ENCODE peak calls at places on chromosome 1, in five cellular contexts. F is fibroblast of the aortic adventitia; E is sciatic nerve; S is uterus; A is stimulated activated CD8-positive, alpha-beta memory T cell treated with anti-CD3 and anti-CD28 coated beads, Interleukin-4, amount 100 ng/mL, for 1 hour. Z is an unnamed sample.
A peak's percentile ranks its signal among the peaks of the same experiment; 100 is the strongest.

GRCh38 chr1:70090146-70090545 is 115.2 kb downstream of the LRRC40 start:
- DNase-seq in F (no peak), E (no peak), S (no peak), A (no peak), Z (no peak)

GRCh38 chr1:181126871-181127587 is 38.5 kb downstream of the IER5 start:
- DNase-seq in F (no peak), E (no peak), S (no peak), A (no peak), Z (no peak)

GRCh38 chr1:80417651-80418050 is 1383.1 kb upstream of the ADGRL2 start:
- DNase-seq in F (peak; percentile 7), E (no peak), S (no peak), A (no peak), Z (no peak)

GRCh38 chr1:210944255-210944654 is 189.7 kb downstream of the KCNH1 start:
- DNase-seq in F (no peak), E (no peak), S (no peak), A (no peak), Z (no peak)

GRCh38 chr1:39116868-39117728 is 87.4 kb upstream of the MACF1 start:
- DNase-seq in F (peak; percentile 65), E (no peak), S (no peak), A (no peak), Z (no peak)

GRCh38 chr1:160078392-160079195 is 2.7 kb upstream of the KCNJ9 start:
- DNase-seq in F (peak; percentile 15), E (no peak), S (no peak), A (no peak), Z (no peak)

GRCh38 chr1:88683516-88683847 is 591 bp upstream of the PKN2 start:
- DNase-seq in F (no peak), E (peak; percentile 71), S (peak; percentile 36), A (peak; percentile 18), Z (no peak)

GRCh38 chr1:211258310-211258755 is 833 bp upstream of the RCOR3 start:
- DNase-seq in F (peak; percentile 79), E (peak; percentile 85), S (peak; percentile 83), A (peak; percentile 14), Z (peak; percentile 65)